ENCODE peak calls at places on chromosomes 3 and 15, in seven cellular contexts. One of them, this sample, is unnamed.

GRCh38 chr3:130956281-130956680 is 62.4 kb downstream of the ATP2C1 start:
- DNase-seq in thoracic aorta: no peak
- DNase-seq in aorta: no peak
- DNase-seq in foreskin fibroblast: no peak
- DNase-seq in CD8-positive, alpha-beta T cell: no peak
- DNase-seq in neuronal stem cell: no peak
- DNase-seq in fibroblast of lung: no peak
- DNase-seq in this sample: no peak

GRCh38 chr15:72203507-72203837 is 5.9 kb upstream of the GRAMD2A start:
- DNase-seq in aorta: peak; percentile 86
- DNase-seq in foreskin fibroblast: peak; percentile 86
- DNase-seq in thoracic aorta: peak; percentile 52
- DNase-seq in neuronal stem cell: no peak
- DNase-seq in fibroblast of lung: peak; percentile 88
- DNase-seq in CD8-positive, alpha-beta T cell: no peak
- DNase-seq in this sample: peak; percentile 58

GRCh38 chr3:32406481-32407408 is 15.1 kb downstream of the CMTM7 start:
- DNase-seq in aorta: no peak
- DNase-seq in thoracic aorta: no peak
- DNase-seq in fibroblast of lung: no peak
- DNase-seq in CD8-positive, alpha-beta T cell: no peak
- DNase-seq in foreskin fibroblast: no peak
- DNase-seq in neuronal stem cell: no peak
- DNase-seq in this sample: no peak

GRCh38 chr15:52730163-52730562 is 51.0 kb upstream of the ATOSA start:
- DNase-seq in neuronal stem cell: no peak
- DNase-seq in CD8-positive, alpha-beta T cell: peak; percentile 47
- DNase-seq in aorta: no peak
- DNase-seq in thoracic aorta: no peak
- DNase-seq in foreskin fibroblast: peak; percentile 81
- DNase-seq in fibroblast of lung: peak; percentile 34
- DNase-seq in this sample: peak; percentile 33

GRCh38 chr3:39460677-39461076 is 6.8 kb upstream of the MOBP start:
- DNase-seq in foreskin fibroblast: no peak
- DNase-seq in thoracic aorta: no peak
- DNase-seq in neuronal stem cell: no peak
- DNase-seq in aorta: no peak
- DNase-seq in fibroblast of lung: no peak
- DNase-seq in CD8-positive, alpha-beta T cell: no peak
- DNase-seq in this sample: no peak

GRCh38 chr3:56758539-56758981 is 43.2 kb downstream of the ARHGEF3 start:
- DNase-seq in foreskin fibroblast: peak; percentile 84
- DNase-seq in fibroblast of lung: peak; percentile 93
- DNase-seq in thoracic aorta: no peak
- DNase-seq in CD8-positive, alpha-beta T cell: peak; percentile 39
- DNase-seq in neuronal stem cell: no peak
- DNase-seq in aorta: no peak
- DNase-seq in this sample: peak; percentile 98

GRCh38 chr15:101201411-101202174 is 50.3 kb downstream of the CHSY1 start:
- DNase-seq in fibroblast of lung: peak; percentile 99
- DNase-seq in neuronal stem cell: peak; percentile 63
- DNase-seq in CD8-positive, alpha-beta T cell: no peak
- DNase-seq in thoracic aorta: peak; percentile 94
- DNase-seq in aorta: peak; percentile 98
- DNase-seq in foreskin fibroblast: peak; percentile 98
- DNase-seq in this sample: peak; percentile 98

GRCh38 chr15:59353994-59354951 is 18.4 kb downstream of the MYO1E start:
- DNase-seq in neuronal stem cell: no peak
- DNase-seq in fibroblast of lung: no peak
- DNase-seq in foreskin fibroblast: no peak
- DNase-seq in aorta: no peak
- DNase-seq in CD8-positive, alpha-beta T cell: no peak
- DNase-seq in thoracic aorta: no peak
- DNase-seq in this sample: no peak

GRCh38 chr3:139016430-139017048 is 4.2 kb downstream of the PRR23B start:
- DNase-seq in fibroblast of lung: no peak
- DNase-seq in neuronal stem cell: no peak
- DNase-seq in aorta: no peak
- DNase-seq in CD8-positive, alpha-beta T cell: no peak
- DNase-seq in thoracic aorta: no peak
- DNase-seq in foreskin fibroblast: no peak
- DNase-seq in this sample: no peak

GRCh38 chr3:105513886-105514285 is 147.2 kb downstream of the ALCAM start:
- DNase-seq in CD8-positive, alpha-beta T cell: no peak
- DNase-seq in foreskin fibroblast: no peak
- DNase-seq in neuronal stem cell: no peak
- DNase-seq in fibroblast of lung: peak; percentile 64
- DNase-seq in aorta: no peak
- DNase-seq in thoracic aorta: no peak
- DNase-seq in this sample: no peak

DNA sequence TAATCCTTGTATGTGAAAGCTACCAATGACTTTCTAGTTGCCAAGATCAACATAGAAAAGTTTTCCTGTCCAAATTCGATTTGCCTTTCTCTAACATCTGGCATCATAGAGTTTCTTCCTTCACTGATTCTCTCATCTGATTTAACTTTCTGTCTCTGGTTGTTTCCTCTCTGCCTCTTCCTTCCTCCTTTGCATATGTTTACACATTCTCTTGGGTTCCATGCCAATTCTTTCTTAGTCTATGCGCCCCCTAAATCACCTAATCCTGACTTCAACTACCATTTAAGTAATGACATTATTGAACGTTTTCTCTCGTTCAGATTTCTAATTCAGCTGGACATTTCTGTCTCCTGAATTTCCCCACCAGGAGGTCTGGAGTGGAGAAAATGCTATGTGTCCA is 561.9 kb upstream of the TGFBR2 start:
- DNase-seq in aorta: no peak
- DNase-seq in neuronal stem cell: no peak
- DNase-seq in CD8-positive, alpha-beta T cell: no peak
- DNase-seq in thoracic aorta: no peak
- DNase-seq in fibroblast of lung: no peak
- DNase-seq in foreskin fibroblast: no peak
- DNase-seq in this sample: no peak
- H3K4me3 ChIP-seq in aorta: no peak overlapping the region
- H3K4me3 ChIP-seq in neuronal stem cell: no peak overlapping the region
- H3K4me3 ChIP-seq in CD8-positive, alpha-beta T cell: no peak overlapping the region
- H3K4me3 ChIP-seq in thoracic aorta: no peak overlapping the region
- H3K4me3 ChIP-seq in fibroblast of lung: no peak overlapping the region
- H3K4me3 ChIP-seq in foreskin fibroblast: no peak overlapping the region
- H3K4me3 ChIP-seq in this sample: no peak overlapping the region

DNA sequence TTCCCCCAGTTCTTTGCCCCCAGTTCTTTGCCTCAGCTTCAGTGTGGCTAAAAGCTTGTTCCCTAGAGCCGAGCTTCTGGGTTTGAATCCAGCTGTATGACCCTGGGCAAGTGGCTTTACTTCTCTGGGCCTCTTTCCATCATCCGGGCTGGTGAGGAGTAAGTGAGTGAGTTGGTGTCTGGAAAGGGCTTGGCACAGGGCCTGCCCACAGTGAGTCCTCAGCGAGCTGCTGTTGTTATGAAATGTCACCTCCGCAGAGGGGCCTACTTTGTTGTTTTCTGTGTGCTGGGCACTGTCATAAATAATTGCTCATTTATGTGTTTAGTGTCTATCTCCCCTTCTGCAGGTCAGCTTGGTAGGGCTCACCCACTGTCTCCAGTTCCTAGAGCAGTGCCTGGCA is 31.7 kb downstream of the SLC6A6 start:
- DNase-seq in neuronal stem cell: no peak
- DNase-seq in aorta: no peak
- DNase-seq in CD8-positive, alpha-beta T cell: no peak
- DNase-seq in fibroblast of lung: peak; percentile 72
- DNase-seq in thoracic aorta: no peak
- DNase-seq in foreskin fibroblast: peak; percentile 79
- DNase-seq in this sample: no peak
- H3K4me3 ChIP-seq in neuronal stem cell: no peak overlapping the region
- H3K4me3 ChIP-seq in aorta: no peak overlapping the region
- H3K4me3 ChIP-seq in CD8-positive, alpha-beta T cell: no peak overlapping the region
- H3K4me3 ChIP-seq in fibroblast of lung: no peak overlapping the region
- H3K4me3 ChIP-seq in thoracic aorta: no peak overlapping the region
- H3K4me3 ChIP-seq in foreskin fibroblast: no peak overlapping the region
- H3K4me3 ChIP-seq in this sample: no peak overlapping the region

DNA sequence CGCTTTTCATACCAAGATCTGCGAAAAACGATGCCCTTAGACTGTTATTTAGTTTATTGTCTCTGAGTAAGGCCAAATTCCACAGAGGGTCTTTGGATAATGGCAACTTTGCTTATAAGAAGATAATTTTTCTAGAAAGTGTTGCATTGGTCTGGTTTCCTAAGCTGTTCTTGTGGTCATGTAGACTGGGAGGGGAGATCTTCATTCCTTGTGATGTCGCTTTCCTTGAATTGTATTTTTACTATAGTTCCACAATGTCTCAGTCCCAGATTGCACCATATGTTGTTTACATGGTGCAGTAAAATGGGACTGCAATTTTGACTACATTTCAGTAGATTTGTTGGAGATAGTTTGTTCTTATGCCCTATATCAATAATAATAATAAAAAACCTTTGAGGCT is 28.8 kb upstream of the ST3GAL6 start:
- DNase-seq in neuronal stem cell: no peak
- DNase-seq in fibroblast of lung: no peak
- DNase-seq in aorta: no peak
- DNase-seq in foreskin fibroblast: no peak
- DNase-seq in thoracic aorta: no peak
- DNase-seq in CD8-positive, alpha-beta T cell: no peak
- DNase-seq in this sample: peak; percentile 43
- H3K4me3 ChIP-seq in neuronal stem cell: peak overlapping the region; percentile 61
- H3K4me3 ChIP-seq in fibroblast of lung: no peak overlapping the region
- H3K4me3 ChIP-seq in aorta: peak overlapping the region; percentile 81
- H3K4me3 ChIP-seq in foreskin fibroblast: no peak overlapping the region
- H3K4me3 ChIP-seq in thoracic aorta: peak overlapping the region; percentile 98
- H3K4me3 ChIP-seq in CD8-positive, alpha-beta T cell: no peak overlapping the region
- H3K4me3 ChIP-seq in this sample: peak overlapping the region; percentile 68

GRCh38 chr15:40942865-40943264 is 10.4 kb upstream of the CHAC1 start:
- DNase-seq in aorta: no peak
- DNase-seq in thoracic aorta: no peak
- DNase-seq in fibroblast of lung: no peak
- DNase-seq in CD8-positive, alpha-beta T cell: no peak
- DNase-seq in neuronal stem cell: no peak
- DNase-seq in foreskin fibroblast: no peak
- DNase-seq in this sample: no peak
- H3K4me3 ChIP-seq in aorta: no peak overlapping the region
- H3K4me3 ChIP-seq in thoracic aorta: peak overlapping the region; percentile 80
- H3K4me3 ChIP-seq in fibroblast of lung: peak overlapping the region; percentile 46
- H3K4me3 ChIP-seq in CD8-positive, alpha-beta T cell: peak overlapping the region; percentile 78
- H3K4me3 ChIP-seq in neuronal stem cell: no peak overlapping the region
- H3K4me3 ChIP-seq in foreskin fibroblast: peak overlapping the region; percentile 59
- H3K4me3 ChIP-seq in this sample: no peak overlapping the region

DNA sequence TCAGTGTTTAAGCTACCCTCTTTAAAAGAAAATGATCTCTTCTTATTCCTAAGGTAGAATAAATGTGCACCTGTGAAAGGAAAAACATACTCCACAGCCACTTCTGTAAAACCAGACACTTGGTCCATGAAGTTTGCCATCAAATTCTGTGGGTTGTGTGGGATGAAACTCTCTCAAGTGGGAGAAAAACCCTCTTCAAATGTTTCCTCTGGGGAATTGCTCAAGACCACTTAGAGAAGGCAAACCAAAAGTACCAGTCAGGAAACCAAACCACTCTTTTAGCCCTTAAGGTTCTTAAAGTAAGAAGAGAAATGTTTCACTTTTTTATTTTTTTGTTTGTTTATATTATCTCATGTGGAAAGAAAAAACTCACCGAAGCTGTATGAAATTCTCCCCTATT is 1.2 kb downstream of the COL8A1 start:
- DNase-seq in neuronal stem cell: no peak
- DNase-seq in aorta: no peak
- DNase-seq in foreskin fibroblast: no peak
- DNase-seq in fibroblast of lung: peak; percentile 56
- DNase-seq in thoracic aorta: no peak
- DNase-seq in CD8-positive, alpha-beta T cell: no peak
- DNase-seq in this sample: peak; percentile 66
- H3K4me3 ChIP-seq in neuronal stem cell: no peak overlapping the region
- H3K4me3 ChIP-seq in aorta: peak overlapping the region; percentile 91
- H3K4me3 ChIP-seq in foreskin fibroblast: peak overlapping the region; percentile 81
- H3K4me3 ChIP-seq in fibroblast of lung: peak overlapping the region; percentile 72
- H3K4me3 ChIP-seq in thoracic aorta: peak overlapping the region; percentile 74
- H3K4me3 ChIP-seq in CD8-positive, alpha-beta T cell: no peak overlapping the region
- H3K4me3 ChIP-seq in this sample: peak overlapping the region; percentile 82

GRCh38 chr3:134797080-134797801 is 2.2 kb downstream of the EPHB1 start:
- DNase-seq in foreskin fibroblast: no peak
- DNase-seq in aorta: no peak
- DNase-seq in thoracic aorta: no peak
- DNase-seq in CD8-positive, alpha-beta T cell: no peak
- DNase-seq in neuronal stem cell: no peak
- DNase-seq in fibroblast of lung: no peak
- DNase-seq in this sample: no peak

GRCh38 chr3:134799393-134799792 is 4.3 kb downstream of the EPHB1 start:
- DNase-seq in CD8-positive, alpha-beta T cell: no peak
- DNase-seq in neuronal stem cell: no peak
- DNase-seq in fibroblast of lung: peak; percentile 16
- DNase-seq in thoracic aorta: no peak
- DNase-seq in foreskin fibroblast: no peak
- DNase-seq in aorta: no peak
- DNase-seq in this sample: no peak

GRCh38 chr3:134796313-134797079 is 1.4 kb downstream of the EPHB1 start:
- DNase-seq in aorta: no peak
- DNase-seq in fibroblast of lung: peak; percentile 28
- DNase-seq in thoracic aorta: no peak
- DNase-seq in CD8-positive, alpha-beta T cell: no peak
- DNase-seq in foreskin fibroblast: no peak
- DNase-seq in neuronal stem cell: peak; percentile 53
- DNase-seq in this sample: peak; percentile 3

GRCh38 chr3:134798681-134799311 is 3.7 kb downstream of the EPHB1 start:
- DNase-seq in CD8-positive, alpha-beta T cell: no peak
- DNase-seq in fibroblast of lung: no peak
- DNase-seq in neuronal stem cell: no peak
- DNase-seq in thoracic aorta: no peak
- DNase-seq in aorta: no peak
- DNase-seq in foreskin fibroblast: no peak
- DNase-seq in this sample: no peak

DNA sequence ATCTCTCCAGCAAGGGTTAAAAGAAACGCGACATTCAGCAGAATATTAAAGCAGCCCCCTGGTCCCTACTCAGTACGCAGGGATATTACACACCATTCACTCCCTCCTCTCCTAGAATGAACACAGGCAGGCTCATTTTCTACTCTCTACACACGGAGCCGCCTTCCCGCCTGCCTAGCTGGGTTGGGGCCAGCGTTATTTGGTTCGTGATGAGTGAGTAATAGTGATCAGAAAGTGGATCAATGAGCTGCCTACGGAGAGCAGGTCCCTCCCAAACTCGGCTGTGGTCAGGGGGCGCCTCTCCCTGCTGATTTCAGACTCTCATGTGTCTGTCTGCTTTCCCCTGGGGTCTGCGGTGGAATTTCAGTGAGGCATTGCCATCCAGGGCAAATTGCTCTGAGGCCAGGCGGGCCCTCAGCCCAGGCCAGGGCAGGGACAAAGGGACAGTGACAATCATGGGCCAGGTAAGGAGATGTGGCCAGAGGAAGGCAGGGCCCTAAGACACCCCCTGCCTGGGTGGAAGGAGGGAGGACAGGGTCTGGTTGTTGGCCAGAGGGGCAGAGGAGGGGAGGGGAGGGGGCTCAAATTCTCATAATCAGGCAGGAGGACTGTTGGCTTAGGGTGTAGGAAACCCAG is 2.9 kb downstream of the EPHB1 start:
- DNase-seq in foreskin fibroblast: no peak
- DNase-seq in CD8-positive, alpha-beta T cell: no peak
- DNase-seq in thoracic aorta: no peak
- DNase-seq in fibroblast of lung: no peak
- DNase-seq in aorta: no peak
- DNase-seq in neuronal stem cell: no peak
- DNase-seq in this sample: no peak
- H3K4me3 ChIP-seq in foreskin fibroblast: no peak overlapping the region
- H3K4me3 ChIP-seq in CD8-positive, alpha-beta T cell: no peak overlapping the region
- H3K4me3 ChIP-seq in thoracic aorta: no peak overlapping the region
- H3K4me3 ChIP-seq in fibroblast of lung: no peak overlapping the region
- H3K4me3 ChIP-seq in aorta: no peak overlapping the region
- H3K4me3 ChIP-seq in neuronal stem cell: peak overlapping the region; percentile 45
- H3K4me3 ChIP-seq in this sample: no peak overlapping the region

GRCh38 chr15:89496155-89497098 is at the start of gene RHCG:
- DNase-seq in thoracic aorta: no peak
- DNase-seq in aorta: no peak
- DNase-seq in fibroblast of lung: peak; percentile 36
- DNase-seq in foreskin fibroblast: peak; percentile 16
- DNase-seq in neuronal stem cell: peak; percentile 29
- DNase-seq in CD8-positive, alpha-beta T cell: no peak
- DNase-seq in this sample: peak; percentile 27
- H3K4me3 ChIP-seq in thoracic aorta: peak within 1 kb of the TSS; percentile 60
- H3K4me3 ChIP-seq in aorta: no peak within 1 kb of the TSS
- H3K4me3 ChIP-seq in fibroblast of lung: no peak within 1 kb of the TSS
- H3K4me3 ChIP-seq in foreskin fibroblast: peak within 1 kb of the TSS; percentile 28
- H3K4me3 ChIP-seq in neuronal stem cell: no peak within 1 kb of the TSS
- H3K4me3 ChIP-seq in CD8-positive, alpha-beta T cell: no peak within 1 kb of the TSS
- H3K4me3 ChIP-seq in this sample: peak within 1 kb of the TSS; percentile 21